ENCODE peak calls at places on chromosomes 13 and 19, in five cellular contexts. One of them, this sample, is unnamed.

GRCh38 chr19:4606921-4607678 is 32.2 kb upstream of the TNFAIP8L1 start:
- DNase-seq in IMR-90: no peak
- DNase-seq in H1: peak; percentile 74
- DNase-seq in neuronal stem cell: peak; percentile 75
- DNase-seq in H9: peak; percentile 74
- DNase-seq in this sample: peak; percentile 24

GRCh38 chr13:70622785-70623184 is 514.5 kb upstream of the KLHL1 start:
- DNase-seq in IMR-90: no peak
- DNase-seq in H1: no peak
- DNase-seq in neuronal stem cell: no peak
- DNase-seq in H9: no peak
- DNase-seq in this sample: no peak

GRCh38 chr13:79936368-79937136 is 404.4 kb downstream of the SPRY2 start:
- DNase-seq in IMR-90: peak; percentile 100
- DNase-seq in H1: no peak
- DNase-seq in neuronal stem cell: no peak
- DNase-seq in H9: no peak
- DNase-seq in this sample: peak; percentile 99

GRCh38 chr19:398719-399118 is 10.2 kb downstream of the C2CD4C start:
- DNase-seq in IMR-90: no peak
- DNase-seq in H1: no peak
- DNase-seq in neuronal stem cell: no peak
- DNase-seq in H9: peak; percentile 13
- DNase-seq in this sample: no peak

GRCh38 chr13:113545455-113545930 is 39.1 kb upstream of the TFDP1 start:
- DNase-seq in IMR-90: peak; percentile 47
- DNase-seq in H1: no peak
- DNase-seq in neuronal stem cell: no peak
- DNase-seq in H9: peak; percentile 24
- DNase-seq in this sample: peak; percentile 17

GRCh38 chr13:114045113-114045735 is 71.3 kb upstream of the C13orf46 start:
- DNase-seq in IMR-90: no peak
- DNase-seq in H1: no peak
- DNase-seq in neuronal stem cell: no peak
- DNase-seq in H9: no peak
- DNase-seq in this sample: no peak

GRCh38 chr13:35769812-35770211 is 293.3 kb upstream of the MAB21L1 start:
- DNase-seq in IMR-90: no peak
- DNase-seq in H1: no peak
- DNase-seq in neuronal stem cell: no peak
- DNase-seq in H9: no peak
- DNase-seq in this sample: no peak

GRCh38 chr13:27533155-27533643 is 82.8 kb upstream of the MTIF3 start:
- DNase-seq in IMR-90: peak; percentile 59
- DNase-seq in H1: peak; percentile 94
- DNase-seq in neuronal stem cell: peak; percentile 79
- DNase-seq in H9: peak; percentile 84
- DNase-seq in this sample: peak; percentile 69

GRCh38 chr13:110409581-110409992 is 102.5 kb downstream of the COL4A2 start:
- DNase-seq in IMR-90: peak; percentile 68
- DNase-seq in H1: no peak
- DNase-seq in neuronal stem cell: no peak
- DNase-seq in H9: no peak
- DNase-seq in this sample: peak; percentile 93

GRCh38 chr19:16226184-16226591 is 28.5 kb downstream of the AP1M1 start:
- DNase-seq in IMR-90: no peak
- DNase-seq in H1: no peak
- DNase-seq in neuronal stem cell: no peak
- DNase-seq in H9: no peak
- DNase-seq in this sample: no peak

GRCh38 chr13:28204043-28204442 is 65.7 kb downstream of the PAN3 start:
- DNase-seq in IMR-90: no peak
- DNase-seq in H1: no peak
- DNase-seq in neuronal stem cell: no peak
- DNase-seq in H9: no peak
- DNase-seq in this sample: no peak

GRCh38 chr13:45325806-45326205 is 15.2 kb downstream of the TPT1 start:
- DNase-seq in IMR-90: peak; percentile 97
- DNase-seq in H1: no peak
- DNase-seq in neuronal stem cell: no peak
- DNase-seq in H9: no peak
- DNase-seq in this sample: peak; percentile 95

GRCh38 chr19:37197768-37198167 is 12.6 kb downstream of the ZNF585B start:
- DNase-seq in IMR-90: no peak
- DNase-seq in H1: no peak
- DNase-seq in neuronal stem cell: no peak
- DNase-seq in H9: no peak
- DNase-seq in this sample: no peak

GRCh38 chr19:40744554-40745401 is 5.5 kb downstream of the ACTMAP start:
- DNase-seq in IMR-90: no peak
- DNase-seq in H1: no peak
- DNase-seq in neuronal stem cell: no peak
- DNase-seq in H9: peak; percentile 78
- DNase-seq in this sample: peak; percentile 47

GRCh38 chr19:54684537-54684936 is 21.8 kb downstream of the LILRB4 start:
- DNase-seq in IMR-90: no peak
- DNase-seq in H1: no peak
- DNase-seq in neuronal stem cell: no peak
- DNase-seq in H9: no peak
- DNase-seq in this sample: no peak

GRCh38 chr19:43470288-43470687 is 4.9 kb upstream of the LYPD3 start:
- DNase-seq in IMR-90: peak; percentile 93
- DNase-seq in H1: no peak
- DNase-seq in neuronal stem cell: no peak
- DNase-seq in H9: no peak
- DNase-seq in this sample: peak; percentile 22

GRCh38 chr19:14933506-14933905 is 7.8 kb upstream of the OR7C2 start:
- DNase-seq in IMR-90: no peak
- DNase-seq in H1: no peak
- DNase-seq in neuronal stem cell: no peak
- DNase-seq in H9: no peak
- DNase-seq in this sample: no peak

GRCh38 chr19:3010871-3011270 is 18.2 kb downstream of the TLE2 start:
- DNase-seq in IMR-90: no peak
- DNase-seq in H1: no peak
- DNase-seq in neuronal stem cell: no peak
- DNase-seq in H9: no peak
- DNase-seq in this sample: no peak

GRCh38 chr13:110445722-110446569 is 115.6 kb downstream of the RAB20 start:
- DNase-seq in IMR-90: peak; percentile 31
- DNase-seq in H1: no peak
- DNase-seq in neuronal stem cell: no peak
- DNase-seq in H9: no peak
- DNase-seq in this sample: no peak

GRCh38 chr19:46901701-46902401 is 41.1 kb downstream of the ARHGAP35 start:
- DNase-seq in IMR-90: peak; percentile 37
- DNase-seq in H1: no peak
- DNase-seq in neuronal stem cell: no peak
- DNase-seq in H9: no peak
- DNase-seq in this sample: no peak

GRCh38 chr13:23570931-23571330 is 719 bp downstream of the TNFRSF19 start:
- DNase-seq in IMR-90: peak; percentile 54
- DNase-seq in H1: no peak
- DNase-seq in neuronal stem cell: no peak
- DNase-seq in H9: no peak
- DNase-seq in this sample: no peak
- H2BK15ac ChIP-seq in IMR-90: peak overlapping the region; percentile 72
- H2BK15ac ChIP-seq in H1: no peak overlapping the region
- H2BK15ac ChIP-seq in neuronal stem cell: no peak overlapping the region
- H2BK15ac ChIP-seq in H9: no peak overlapping the region
- H2BK15ac ChIP-seq in this sample: no peak overlapping the region

DNA sequence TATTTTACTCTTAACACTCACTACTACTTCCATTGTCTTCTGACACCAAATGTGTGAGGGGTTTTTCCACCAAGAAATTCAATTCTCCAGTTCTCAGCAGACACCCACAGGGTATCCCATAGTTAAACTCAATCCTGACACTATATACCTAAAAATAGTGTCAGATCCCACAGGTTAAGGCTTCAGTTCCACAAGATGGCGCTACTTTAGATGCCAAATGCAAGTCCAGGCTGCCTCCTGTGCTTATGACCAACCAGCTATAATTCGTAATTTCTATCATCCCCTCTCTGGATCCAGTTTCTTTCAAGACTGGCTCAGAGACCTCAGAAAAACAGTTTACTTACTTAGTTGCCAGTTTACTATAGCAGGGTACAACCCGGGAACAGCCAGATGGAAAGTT is 1146.2 kb upstream of the SPRY2 start:
- DNase-seq in IMR-90: no peak
- DNase-seq in H1: peak; percentile 51
- DNase-seq in neuronal stem cell: peak; percentile 29
- DNase-seq in H9: peak; percentile 50
- DNase-seq in this sample: peak; percentile 14
- H2BK15ac ChIP-seq in IMR-90: no peak overlapping the region
- H2BK15ac ChIP-seq in H1: no peak overlapping the region
- H2BK15ac ChIP-seq in neuronal stem cell: no peak overlapping the region
- H2BK15ac ChIP-seq in H9: no peak overlapping the region
- H2BK15ac ChIP-seq in this sample: no peak overlapping the region

GRCh38 chr19:49637865-49638350 is 2.0 kb downstream of the RRAS start:
- DNase-seq in IMR-90: peak; percentile 62
- DNase-seq in H1: peak; percentile 82
- DNase-seq in neuronal stem cell: no peak
- DNase-seq in H9: peak; percentile 86
- DNase-seq in this sample: peak; percentile 83
- H2BK15ac ChIP-seq in IMR-90: no peak overlapping the region
- H2BK15ac ChIP-seq in H1: peak overlapping the region; percentile 72
- H2BK15ac ChIP-seq in neuronal stem cell: peak overlapping the region; percentile 94
- H2BK15ac ChIP-seq in H9: no peak overlapping the region
- H2BK15ac ChIP-seq in this sample: peak overlapping the region; percentile 75

GRCh38 chr13:42985312-42986175 is 6.5 kb downstream of the EPSTI1 start:
- DNase-seq in IMR-90: no peak
- DNase-seq in H1: no peak
- DNase-seq in neuronal stem cell: no peak
- DNase-seq in H9: peak; percentile 32
- DNase-seq in this sample: no peak

GRCh38 chr13:42981317-42981716 is 10.7 kb downstream of the EPSTI1 start:
- DNase-seq in IMR-90: peak; percentile 54
- DNase-seq in H1: no peak
- DNase-seq in neuronal stem cell: no peak
- DNase-seq in H9: no peak
- DNase-seq in this sample: no peak

GRCh38 chr13:42986176-42986574 is 5.9 kb downstream of the EPSTI1 start:
- DNase-seq in IMR-90: no peak
- DNase-seq in H1: no peak
- DNase-seq in neuronal stem cell: no peak
- DNase-seq in H9: no peak
- DNase-seq in this sample: no peak

GRCh38 chr13:42984691-42985090 is 7.3 kb downstream of the EPSTI1 start:
- DNase-seq in IMR-90: no peak
- DNase-seq in H1: no peak
- DNase-seq in neuronal stem cell: no peak
- DNase-seq in H9: no peak
- DNase-seq in this sample: no peak

GRCh38 chr13:42981853-42982252 is 10.2 kb downstream of the EPSTI1 start:
- DNase-seq in IMR-90: no peak
- DNase-seq in H1: no peak
- DNase-seq in neuronal stem cell: no peak
- DNase-seq in H9: no peak
- DNase-seq in this sample: no peak
- H2BK15ac ChIP-seq in IMR-90: no peak overlapping the region
- H2BK15ac ChIP-seq in H1: no peak overlapping the region
- H2BK15ac ChIP-seq in neuronal stem cell: no peak overlapping the region
- H2BK15ac ChIP-seq in H9: no peak overlapping the region
- H2BK15ac ChIP-seq in this sample: no peak overlapping the region

GRCh38 chr13:46756977-46757376 is 40.0 kb downstream of the ESD start:
- DNase-seq in IMR-90: peak; percentile 48
- DNase-seq in H1: no peak
- DNase-seq in neuronal stem cell: no peak
- DNase-seq in H9: no peak
- DNase-seq in this sample: peak; percentile 70
- H2BK15ac ChIP-seq in IMR-90: no peak overlapping the region
- H2BK15ac ChIP-seq in H1: no peak overlapping the region
- H2BK15ac ChIP-seq in neuronal stem cell: no peak overlapping the region
- H2BK15ac ChIP-seq in H9: no peak overlapping the region
- H2BK15ac ChIP-seq in this sample: no peak overlapping the region

GRCh38 chr13:59542303-59542702 is 621.4 kb downstream of the DIAPH3 start:
- DNase-seq in IMR-90: no peak
- DNase-seq in H1: no peak
- DNase-seq in neuronal stem cell: no peak
- DNase-seq in H9: no peak
- DNase-seq in this sample: no peak

GRCh38 chr13:59546178-59546577 is 617.5 kb downstream of the DIAPH3 start:
- DNase-seq in IMR-90: no peak
- DNase-seq in H1: no peak
- DNase-seq in neuronal stem cell: no peak
- DNase-seq in H9: no peak
- DNase-seq in this sample: no peak

GRCh38 chr13:59547950-59548349 is 615.8 kb downstream of the DIAPH3 start:
- DNase-seq in IMR-90: no peak
- DNase-seq in H1: no peak
- DNase-seq in neuronal stem cell: no peak
- DNase-seq in H9: no peak
- DNase-seq in this sample: no peak

GRCh38 chr13:59543418-59543817 is 620.3 kb downstream of the DIAPH3 start:
- DNase-seq in IMR-90: no peak
- DNase-seq in H1: no peak
- DNase-seq in neuronal stem cell: no peak
- DNase-seq in H9: no peak
- DNase-seq in this sample: no peak

DNA sequence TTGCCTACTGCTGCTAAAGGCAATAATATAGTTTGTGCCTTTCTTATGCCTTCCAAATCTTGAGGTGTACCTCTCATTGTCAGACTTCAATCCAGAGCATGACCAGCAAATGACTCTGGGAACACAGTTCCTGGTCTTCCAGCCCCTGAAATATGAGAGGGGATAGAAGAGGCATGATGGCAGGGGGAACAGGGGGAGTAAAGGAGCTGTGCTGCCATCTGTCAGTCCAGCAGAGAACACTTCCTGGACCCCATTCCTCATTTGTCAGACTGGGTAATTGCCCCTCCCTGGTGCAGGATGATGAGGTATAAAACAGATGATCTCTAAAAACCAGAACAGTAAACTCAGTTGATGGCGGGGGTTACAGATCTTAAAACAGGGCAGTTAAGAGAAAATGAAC is 618.7 kb downstream of the DIAPH3 start:
- DNase-seq in IMR-90: no peak
- DNase-seq in H1: no peak
- DNase-seq in neuronal stem cell: no peak
- DNase-seq in H9: no peak
- DNase-seq in this sample: no peak
- H2BK15ac ChIP-seq in IMR-90: no peak overlapping the region
- H2BK15ac ChIP-seq in H1: no peak overlapping the region
- H2BK15ac ChIP-seq in neuronal stem cell: no peak overlapping the region
- H2BK15ac ChIP-seq in H9: no peak overlapping the region
- H2BK15ac ChIP-seq in this sample: no peak overlapping the region

GRCh38 chr13:31908696-31909386 is 122.7 kb upstream of the FRY start:
- DNase-seq in IMR-90: no peak
- DNase-seq in H1: no peak
- DNase-seq in neuronal stem cell: no peak
- DNase-seq in H9: no peak
- DNase-seq in this sample: no peak
- H2BK15ac ChIP-seq in IMR-90: no peak overlapping the region
- H2BK15ac ChIP-seq in H1: no peak overlapping the region
- H2BK15ac ChIP-seq in neuronal stem cell: no peak overlapping the region
- H2BK15ac ChIP-seq in H9: no peak overlapping the region
- H2BK15ac ChIP-seq in this sample: no peak overlapping the region

GRCh38 chr13:40668335-40668734 is 1.9 kb upstream of the FOXO1 start:
- DNase-seq in IMR-90: no peak
- DNase-seq in H1: no peak
- DNase-seq in neuronal stem cell: no peak
- DNase-seq in H9: peak; percentile 64
- DNase-seq in this sample: peak; percentile 38
- H2BK15ac ChIP-seq in IMR-90: no peak overlapping the region
- H2BK15ac ChIP-seq in H1: no peak overlapping the region
- H2BK15ac ChIP-seq in neuronal stem cell: no peak overlapping the region
- H2BK15ac ChIP-seq in H9: no peak overlapping the region
- H2BK15ac ChIP-seq in this sample: no peak overlapping the region

This sample was measured in mesenchymal stem cell.